ENCODE peak calls at places on chromosomes 7 and 10, in nine cellular contexts. M is colonic mucosa, L is hepatocyte, N is sigmoid colon, J is body of pancreas, D is SJCRH30, K is cardiac muscle cell, R is fibroblast of mammary gland, Z is pancreas. E is an unnamed sample.

GRCh38 chr7:129607471-129608120 is 3.9 kb upstream of the NRF1 start:
- DNase-seq in M (peak; percentile 43), L (peak; percentile 35), N (no peak), J (no peak), D (peak; percentile 30), K (peak; percentile 55), R (peak; percentile 50), Z (no peak), E (no peak)

GRCh38 chr10:122420624-122421007 is 33.8 kb upstream of the ARMS2 start:
- DNase-seq in M (no peak), L (no peak), N (no peak), J (no peak), D (no peak), K (no peak), R (peak; percentile 47), Z (no peak), E (no peak)

GRCh38 chr7:30799206-30799975 is 28.2 kb downstream of the MINDY4 start:
- DNase-seq in M (no peak), L (no peak), N (peak; percentile 89), J (no peak), D (peak; percentile 46), K (no peak), R (peak; percentile 99), Z (no peak), E (peak; percentile 88)

GRCh38 chr7:24517166-24517565 is 56.1 kb upstream of the PALS2 start:
- DNase-seq in M (no peak), L (no peak), N (no peak), J (no peak), D (no peak), K (no peak), R (no peak), Z (no peak), E (no peak)

GRCh38 chr10:102714621-102715455 is at the start of gene SFXN2:
- DNase-seq in M (peak; percentile 53), L (peak; percentile 55), N (no peak), J (peak; percentile 58), D (no peak), K (no peak), R (no peak), Z (peak; percentile 75), E (no peak)

GRCh38 chr10:95121904-95122303 is 52.6 kb upstream of the CYP2C8 start:
- DNase-seq in M (no peak), L (peak; percentile 25), N (no peak), J (peak; percentile 55), D (peak; percentile 10), K (no peak), R (peak; percentile 8), Z (no peak), E (no peak)

GRCh38 chr10:121324678-121325213 is 273.5 kb downstream of the FGFR2 start:
- DNase-seq in M (no peak), L (peak; percentile 68), N (no peak), J (peak; percentile 12), D (no peak), K (no peak), R (no peak), Z (no peak), E (no peak)

GRCh38 chr7:72161534-72161933 is 250.6 kb downstream of the CALN1 start:
- DNase-seq in M (no peak), L (no peak), N (no peak), J (no peak), D (peak; percentile 10), K (no peak), R (no peak), Z (no peak), E (no peak)

GRCh38 chr10:103916901-103917300 is 1.1 kb downstream of the STN1 start:
- DNase-seq in M (no peak), L (no peak), N (no peak), J (peak; percentile 70), D (no peak), K (no peak), R (no peak), Z (no peak), E (no peak)

DNA sequence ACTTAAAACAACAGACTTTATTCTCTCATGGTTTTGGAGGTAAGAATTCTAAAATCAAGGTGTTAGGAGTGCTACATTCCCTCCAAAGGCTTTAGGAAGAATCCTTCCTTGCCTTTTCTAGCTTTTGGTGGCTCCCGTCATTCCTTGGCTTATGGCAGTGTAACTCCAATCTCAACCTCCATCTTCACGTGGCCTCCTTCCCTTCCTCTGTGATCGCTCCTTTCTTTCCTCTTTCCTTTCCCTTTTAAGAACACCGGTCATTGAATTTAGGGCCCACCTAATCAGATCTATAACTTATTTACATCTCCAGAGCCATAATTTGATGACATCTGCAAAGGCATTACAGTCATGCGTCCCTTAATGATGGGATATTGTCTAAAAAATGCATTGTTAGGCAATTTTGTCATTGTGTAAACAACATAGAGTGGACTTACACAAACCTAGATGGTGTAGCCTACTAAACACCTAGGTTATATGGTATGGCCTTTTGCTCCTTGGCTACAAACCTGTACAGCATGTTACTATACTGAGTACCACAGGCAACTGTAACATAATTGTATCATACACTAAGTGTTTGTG is 5.9 kb upstream of the HERC4 start:
- DNase-seq in M (no peak), L (no peak), N (no peak), J (no peak), D (no peak), K (no peak), R (no peak), Z (no peak), E (no peak)
- H3K4me3 ChIP-seq in M (no peak overlapping the region), L (no peak overlapping the region), N (no peak overlapping the region), J (no peak overlapping the region), D (no peak overlapping the region), K (no peak overlapping the region), R (no peak overlapping the region), Z (no peak overlapping the region), E (no peak overlapping the region)

GRCh38 chr7:51263631-51264484 is 52.8 kb downstream of the COBL start:
- DNase-seq in M (peak; percentile 77), L (peak; percentile 60), N (no peak), J (peak; percentile 90), D (no peak), K (no peak), R (no peak), Z (no peak), E (no peak)
- H3K4me3 ChIP-seq in M (no peak overlapping the region), L (no peak overlapping the region), N (no peak overlapping the region), J (no peak overlapping the region), D (no peak overlapping the region), K (no peak overlapping the region), R (no peak overlapping the region), Z (no peak overlapping the region), E (no peak overlapping the region)

GRCh38 chr7:90775383-90775965 is 179.4 kb downstream of the CDK14 start:
- DNase-seq in M (no peak), L (no peak), N (no peak), J (no peak), D (no peak), K (no peak), R (no peak), Z (no peak), E (no peak)

GRCh38 chr7:90771281-90771680 is 175.2 kb downstream of the CDK14 start:
- DNase-seq in M (no peak), L (no peak), N (no peak), J (no peak), D (no peak), K (no peak), R (peak; percentile 63), Z (no peak), E (peak; percentile 31)

GRCh38 chr7:90772410-90772809 is 176.3 kb downstream of the CDK14 start:
- DNase-seq in M (no peak), L (no peak), N (no peak), J (no peak), D (no peak), K (no peak), R (no peak), Z (no peak), E (no peak)

GRCh38 chr7:90773269-90773668 is 177.1 kb downstream of the CDK14 start:
- DNase-seq in M (no peak), L (no peak), N (no peak), J (no peak), D (no peak), K (no peak), R (no peak), Z (no peak), E (no peak)

DNA sequence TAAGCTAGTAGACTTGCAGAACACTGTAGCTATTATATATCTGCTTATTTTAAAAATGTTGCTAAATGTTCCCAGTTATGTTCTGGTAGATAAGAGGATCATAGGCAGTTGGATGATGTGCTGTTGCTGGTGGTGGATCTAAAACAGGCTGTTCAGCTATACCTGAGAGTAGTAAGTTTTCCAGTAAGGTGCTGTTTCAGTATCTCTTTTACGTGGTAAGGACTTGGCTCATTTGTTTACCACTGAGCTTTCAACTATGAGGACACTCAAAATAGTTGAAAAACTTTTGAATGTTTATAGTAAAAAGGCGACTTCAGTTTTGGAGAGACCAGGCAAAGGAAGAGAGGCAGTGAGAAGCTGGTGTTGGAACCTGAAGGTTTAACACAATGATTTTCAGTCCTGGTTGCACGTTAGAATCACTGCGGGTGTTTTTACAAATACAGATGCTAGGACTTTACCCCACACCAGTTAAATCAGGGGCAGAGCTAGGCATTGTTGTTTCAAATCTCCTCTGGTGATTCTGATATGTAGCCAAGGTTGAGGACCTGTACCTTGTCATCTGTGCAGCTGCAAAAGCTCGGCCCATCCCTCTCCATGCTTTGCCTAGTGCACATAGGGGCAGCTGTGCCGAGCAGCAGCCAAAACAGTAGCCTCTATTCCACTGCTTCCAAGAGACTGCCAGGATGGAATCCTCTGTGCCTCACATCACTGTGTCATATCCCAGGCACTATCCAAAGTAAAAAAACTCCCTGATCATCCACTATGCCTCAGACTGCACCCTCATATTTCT is 181.1 kb downstream of the CDK14 start:
- DNase-seq in M (no peak), L (peak; percentile 22), N (no peak), J (no peak), D (no peak), K (no peak), R (peak; percentile 13), Z (no peak), E (no peak)
- H3K4me3 ChIP-seq in M (no peak overlapping the region), L (no peak overlapping the region), N (no peak overlapping the region), J (no peak overlapping the region), D (no peak overlapping the region), K (no peak overlapping the region), R (no peak overlapping the region), Z (no peak overlapping the region), E (no peak overlapping the region)

GRCh38 chr7:70597071-70597470 is 534.9 kb upstream of the GALNT17 start:
- DNase-seq in M (no peak), L (no peak), N (no peak), J (no peak), D (no peak), K (no peak), R (no peak), Z (no peak), E (no peak)

GRCh38 chr7:70595741-70596574 is 536.0 kb upstream of the GALNT17 start:
- DNase-seq in M (peak; percentile 70), L (peak; percentile 36), N (no peak), J (no peak), D (no peak), K (peak; percentile 47), R (no peak), Z (peak; percentile 65), E (no peak)

GRCh38 chr7:70599446-70600190 is 532.3 kb upstream of the GALNT17 start:
- DNase-seq in M (peak; percentile 68), L (no peak), N (no peak), J (no peak), D (no peak), K (no peak), R (no peak), Z (no peak), E (no peak)

GRCh38 chr7:70598976-70599375 is 533.0 kb upstream of the GALNT17 start:
- DNase-seq in M (peak; percentile 92), L (peak; percentile 77), N (no peak), J (peak; percentile 21), D (no peak), K (no peak), R (peak; percentile 65), Z (no peak), E (no peak)

DNA sequence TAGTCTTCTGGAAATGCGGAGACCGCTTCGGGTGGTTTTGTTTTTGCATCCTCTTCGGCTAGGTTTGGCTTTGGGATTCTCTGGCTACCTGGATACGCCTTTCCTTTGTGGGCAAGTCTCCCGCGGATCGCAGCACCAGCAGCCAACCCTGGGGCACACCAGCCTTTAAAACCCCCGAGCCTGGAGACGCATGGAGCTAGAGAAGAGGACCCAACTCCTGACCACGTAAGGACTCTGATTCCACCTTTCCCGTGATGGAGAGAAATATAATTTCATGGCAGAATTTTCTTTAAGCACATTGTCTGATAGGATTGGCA is 535.4 kb upstream of the GALNT17 start:
- DNase-seq in M (peak; percentile 65), L (no peak), N (no peak), J (no peak), D (no peak), K (no peak), R (no peak), Z (no peak), E (no peak)
- H3K4me3 ChIP-seq in M (peak overlapping the region; percentile 49), L (peak overlapping the region; percentile 41), N (no peak overlapping the region), J (no peak overlapping the region), D (no peak overlapping the region), K (peak overlapping the region; percentile 29), R (no peak overlapping the region), Z (no peak overlapping the region), E (peak overlapping the region; percentile 31)

E was measured in brain microvascular endothelial cell.